ENCODE peak calls at places on chromosomes 7 and 10, in eight cellular contexts. Q, M, Y, O, U, E, B and S are unnamed samples.

GRCh38 chr7:875051-875450 is 1.3 kb upstream of the GET4 start:
- DNase-seq in M (no peak), Y (no peak), E (no peak), U (no peak), B (no peak), O (no peak), Q (no peak), S (no peak)

GRCh38 chr7:48090095-48090805 is 1.2 kb downstream of the UPP1 start:
- DNase-seq in U (no peak), E (no peak), Y (peak; percentile 67), B (peak; percentile 45), M (no peak), Q (peak; percentile 43), O (peak; percentile 33), S (no peak)

GRCh38 chr10:132623996-132624846 is 86.6 kb downstream of the INPP5A start:
- DNase-seq in O (no peak), Q (no peak), U (no peak), Y (no peak), E (no peak), M (no peak), B (no peak), S (no peak)

GRCh38 chr10:100184426-100185219 is 1.2 kb downstream of the ERLIN1 start:
- DNase-seq in Q (peak; percentile 6), Y (no peak), O (no peak), M (no peak), E (no peak), U (no peak), B (peak; percentile 27), S (no peak)

GRCh38 chr10:129766611-129767550 is 197.2 kb downstream of the EBF3 start:
- DNase-seq in U (no peak), E (no peak), B (no peak), Q (no peak), O (no peak), Y (peak; percentile 32), M (no peak), S (no peak)

GRCh38 chr7:39504963-39505362 is 61.2 kb upstream of the YAE1 start:
- DNase-seq in Q (no peak), U (no peak), Y (no peak), B (peak; percentile 90), O (no peak), M (no peak), E (no peak), S (no peak)

GRCh38 chr10:9081988-9082387 is 1027.5 kb downstream of the GATA3 start:
- DNase-seq in E (no peak), O (no peak), M (no peak), Q (no peak), B (no peak), U (no peak), Y (no peak), S (no peak)

GRCh38 chr7:138784692-138785091 is 13.1 kb upstream of the TMEM213 start:
- DNase-seq in B (no peak), Q (no peak), E (no peak), Y (no peak), M (no peak), U (no peak), O (no peak), S (no peak)

GRCh38 chr10:8104005-8104404 is 49.5 kb downstream of the GATA3 start:
- DNase-seq in B (no peak), M (no peak), O (no peak), U (no peak), Y (no peak), Q (no peak), E (no peak), S (no peak)

GRCh38 chr10:94088926-94089381 is 95.2 kb downstream of the PLCE1 start:
- DNase-seq in O (no peak), Y (no peak), B (peak; percentile 23), Q (no peak), E (no peak), U (no peak), M (no peak), S (no peak)

GRCh38 chr10:95414844-95415545 is 124.2 kb upstream of the PDLIM1 start:
- DNase-seq in M (no peak), U (no peak), Q (no peak), B (no peak), Y (no peak), E (no peak), O (no peak), S (no peak)

GRCh38 chr7:318476-319266 is 28.7 kb downstream of the FOXL3 start:
- DNase-seq in Q (no peak), B (no peak), M (no peak), O (no peak), Y (peak; percentile 46), E (no peak), U (no peak), S (peak; percentile 50)

GRCh38 chr10:76195990-76196389 is 764.6 kb downstream of the LRMDA start:
- DNase-seq in E (no peak), Y (no peak), M (no peak), U (no peak), B (no peak), Q (no peak), O (no peak), S (no peak)

GRCh38 chr7:14765731-14766130 is 136.8 kb downstream of the DGKB start:
- DNase-seq in Y (no peak), Q (no peak), U (no peak), M (no peak), O (no peak), B (no peak), E (no peak), S (no peak)

GRCh38 chr7:122199171-122199570 is 55.1 kb upstream of the AASS start:
- DNase-seq in B (peak; percentile 46), O (no peak), Q (no peak), U (no peak), M (no peak), E (no peak), Y (no peak), S (no peak)

GRCh38 chr7:190196-190595 is 2.2 kb upstream of the FAM20C start:
- DNase-seq in Y (no peak), O (no peak), U (no peak), E (no peak), M (no peak), Q (no peak), B (no peak), S (no peak)